ENCODE peak calls at places on chromosomes 6 and 20, in nine cellular contexts. L is heart left ventricle, V is adrenal gland, Z is H1, T is WTC11, G is fibroblast of mammary gland, U is astrocyte of the spinal cord, B is ascending aorta, W is endodermal cell. C is an unnamed sample.

GRCh38 chr6:134534708-134535149 is 216.8 kb upstream of the SGK1 start:
- DNase-seq in L (no peak), V (no peak), Z (no peak), T (no peak), G (peak; percentile 65), U (peak; percentile 61), B (no peak), W (no peak), C (no peak)

GRCh38 chr6:53250761-53251672 is 97.7 kb downstream of the ELOVL5 start:
- DNase-seq in L (no peak), V (no peak), Z (no peak), T (no peak), G (peak; percentile 62), U (peak; percentile 48), B (no peak), W (no peak), C (no peak)

GRCh38 chr6:39296745-39297640 is 17.2 kb downstream of the KCNK17 start:
- DNase-seq in L (peak; percentile 70), V (peak; percentile 72), Z (no peak), T (no peak), G (peak; percentile 47), U (no peak), B (no peak), W (no peak), C (no peak)

GRCh38 chr6:169213814-169214520 is 39.7 kb downstream of the THBS2 start:
- DNase-seq in L (peak; percentile 59), V (peak; percentile 14), Z (no peak), T (no peak), G (no peak), U (no peak), B (no peak), W (no peak), C (no peak)

GRCh38 chr6:111973897-111974639 is 79.8 kb upstream of the CCN6 start:
- DNase-seq in L (no peak), V (no peak), Z (no peak), T (no peak), G (peak; percentile 78), U (peak; percentile 82), B (no peak), W (no peak), C (no peak)

GRCh38 chr6:31144970-31145340 is 6.1 kb upstream of the PSORS1C2 start:
- DNase-seq in L (no peak), V (no peak), Z (no peak), T (no peak), G (no peak), U (no peak), B (no peak), W (no peak), C (no peak)

GRCh38 chr6:80690611-80691090 is 584.2 kb downstream of the BCKDHB start:
- DNase-seq in L (no peak), V (no peak), Z (no peak), T (no peak), G (peak; percentile 31), U (peak; percentile 44), B (no peak), W (no peak), C (no peak)

GRCh38 chr20:41769650-41770049 is 151.5 kb upstream of the CHD6 start:
- DNase-seq in L (no peak), V (no peak), Z (peak; percentile 52), T (peak; percentile 31), G (no peak), U (no peak), B (no peak), W (peak; percentile 71), C (no peak)

GRCh38 chr6:159931112-159931511 is 37.8 kb upstream of the IGF2R start:
- DNase-seq in L (no peak), V (no peak), Z (no peak), T (no peak), G (no peak), U (no peak), B (no peak), W (no peak), C (no peak)

GRCh38 chr6:20542927-20543602 is 8.8 kb downstream of the CDKAL1 start:
- DNase-seq in L (no peak), V (no peak), Z (no peak), T (no peak), G (peak; percentile 88), U (peak; percentile 84), B (no peak), W (no peak), C (no peak)

GRCh38 chr6:21750479-21751018 is 157.0 kb downstream of the SOX4 start:
- DNase-seq in L (no peak), V (no peak), Z (no peak), T (no peak), G (no peak), U (no peak), B (no peak), W (no peak), C (no peak)

GRCh38 chr6:25007269-25007699 is 71.5 kb upstream of the RIPOR2 start:
- DNase-seq in L (no peak), V (no peak), Z (no peak), T (no peak), G (no peak), U (no peak), B (no peak), W (no peak), C (no peak)

GRCh38 chr6:21384211-21384610 is 209.3 kb upstream of the SOX4 start:
- DNase-seq in L (no peak), V (no peak), Z (no peak), T (no peak), G (no peak), U (no peak), B (no peak), W (no peak), C (no peak)

GRCh38 chr20:16662462-16662861 is 67.4 kb upstream of the SNRPB2 start:
- DNase-seq in L (no peak), V (no peak), Z (no peak), T (no peak), G (no peak), U (no peak), B (no peak), W (no peak), C (no peak)

GRCh38 chr20:16664031-16664430 is 65.8 kb upstream of the SNRPB2 start:
- DNase-seq in L (no peak), V (no peak), Z (no peak), T (no peak), G (no peak), U (no peak), B (no peak), W (no peak), C (no peak)

GRCh38 chr20:16671753-16672152 is 58.1 kb upstream of the SNRPB2 start:
- DNase-seq in L (no peak), V (no peak), Z (no peak), T (no peak), G (no peak), U (no peak), B (no peak), W (no peak), C (no peak)

GRCh38 chr20:16661738-16662137 is 68.1 kb upstream of the SNRPB2 start:
- DNase-seq in L (no peak), V (no peak), Z (no peak), T (no peak), G (no peak), U (no peak), B (no peak), W (no peak), C (no peak)

GRCh38 chr20:16666272-16666671 is 63.6 kb upstream of the SNRPB2 start:
- DNase-seq in L (no peak), V (no peak), Z (no peak), T (no peak), G (no peak), U (no peak), B (no peak), W (no peak), C (no peak)
- TF ChIP-seq CTCF in L (no peak), V (no peak), Z (peak; percentile 28), T (no peak), G (peak; percentile 12), U (no peak), B (no peak), W (peak; percentile 70), C (no peak)

DNA sequence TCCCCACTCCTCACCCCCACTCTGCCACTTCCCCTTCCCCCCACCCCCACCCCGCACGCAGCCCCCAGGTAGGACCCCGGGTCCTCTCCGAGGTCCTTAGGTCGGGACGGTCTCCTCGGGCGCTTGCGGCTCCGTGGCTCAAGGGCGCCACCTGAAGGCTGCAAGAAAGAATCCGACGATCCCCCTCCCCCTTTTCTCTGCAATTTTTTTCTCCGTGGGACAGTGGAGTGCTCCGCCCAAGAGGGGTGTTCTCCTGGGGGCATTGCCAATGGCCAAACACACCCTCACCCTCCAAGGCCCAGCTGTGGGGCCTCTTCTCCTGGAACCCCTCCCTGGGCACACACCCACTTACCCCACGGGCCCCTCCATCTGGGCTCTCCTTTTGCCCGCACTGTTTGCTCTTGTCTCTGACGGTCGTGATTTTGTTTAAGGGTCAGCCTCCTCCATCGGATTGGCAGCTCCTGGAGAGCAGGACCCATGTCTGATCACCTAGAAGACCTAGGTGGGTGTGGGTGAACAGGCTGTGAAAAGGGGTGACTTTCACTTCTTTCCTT is 1.1 kb upstream of the TMEM74B start:
- DNase-seq in L (no peak), V (peak; percentile 44), Z (peak; percentile 84), T (peak; percentile 70), G (peak; percentile 41), U (peak; percentile 7), B (no peak), W (peak; percentile 89), C (no peak)
- TF ChIP-seq CTCF in L (peak; percentile 49), V (peak; percentile 44), Z (peak; percentile 74), T (peak; percentile 50), G (peak; percentile 63), U (peak; percentile 69), B (no peak), W (peak; percentile 80), C (no peak)

GRCh38 chr6:16761469-16762264 is 407 bp upstream of the ATXN1 start:
- DNase-seq in L (peak; percentile 92), V (peak; percentile 92), Z (peak; percentile 88), T (peak; percentile 87), G (peak; percentile 84), U (peak; percentile 95), B (peak; percentile 76), W (peak; percentile 95), C (peak; percentile 56)
- TF ChIP-seq CTCF in L (peak; percentile 21), V (no peak), Z (no peak), T (no peak), G (no peak), U (peak; percentile 22), B (peak; percentile 54), W (peak; percentile 43), C (no peak)

DNA sequence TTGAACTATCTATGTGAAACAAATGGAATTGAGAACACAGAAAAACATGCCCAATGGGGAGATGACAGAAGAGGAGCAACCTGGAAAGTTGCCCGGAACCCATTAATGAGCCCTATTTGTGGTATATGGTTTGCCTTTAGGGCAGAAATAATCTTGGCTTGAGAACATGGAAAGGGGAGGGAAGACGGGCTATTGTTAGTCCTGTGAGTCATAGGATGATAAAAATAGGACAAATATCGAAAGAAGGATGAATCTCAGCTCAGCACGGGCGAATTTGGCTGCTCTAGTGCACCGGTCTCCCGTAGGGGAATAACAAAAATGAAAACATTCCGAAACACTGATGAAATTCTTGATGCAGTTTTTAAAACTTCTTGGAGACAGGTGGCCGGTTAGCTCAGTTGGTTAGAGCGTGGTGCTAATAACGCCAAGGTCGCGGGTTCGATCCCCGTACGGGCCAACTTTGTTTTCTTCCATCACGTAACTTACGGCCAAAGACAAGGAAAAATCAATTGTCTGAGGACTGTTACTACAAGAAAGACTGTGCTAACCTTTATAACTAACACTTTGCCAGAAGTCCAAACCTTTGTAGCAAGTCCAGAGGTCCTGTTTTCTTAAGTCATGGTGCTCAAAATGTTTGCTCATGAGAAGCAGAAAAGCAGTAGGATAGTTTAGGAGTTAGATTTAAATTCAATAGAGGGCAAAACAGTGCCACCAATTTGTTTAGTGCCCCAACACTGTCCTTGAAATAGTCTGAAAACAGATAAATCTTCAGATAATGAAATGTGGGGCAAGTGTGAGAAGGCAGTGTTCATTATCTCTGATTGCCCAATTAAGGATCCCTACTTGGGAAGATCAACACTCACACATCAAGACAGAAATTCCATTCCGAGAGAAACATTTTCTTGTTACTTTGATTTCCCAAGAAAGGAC is 15.8 kb downstream of the HMGN4 start:
- DNase-seq in L (peak; percentile 85), V (peak; percentile 78), Z (peak; percentile 92), T (peak; percentile 83), G (peak; percentile 94), U (peak; percentile 96), B (peak; percentile 57), W (peak; percentile 94), C (peak; percentile 67)
- TF ChIP-seq CTCF in L (no peak), V (no peak), Z (no peak), T (no peak), G (no peak), U (no peak), B (no peak), W (no peak), C (no peak)